ENCODE peak calls at places on chromosome 9, in five cellular contexts. Y is transverse colon, L is psoas muscle, K is H1, V is aorta. S is an unnamed sample.

GRCh38 chr9:26459959-26460358 is 432.6 kb downstream of the CAAP1 start:
- DNase-seq in Y (no peak), L (no peak), K (no peak), V (no peak), S (no peak)

GRCh38 chr9:108552459-108553040 is 303.2 kb downstream of the ACTL7B start:
- DNase-seq in Y (peak; percentile 64), L (no peak), K (no peak), V (no peak), S (peak; percentile 56)

GRCh38 chr9:27572566-27572917 is 739 bp downstream of the C9orf72 start:
- DNase-seq in Y (peak; percentile 64), L (no peak), K (no peak), V (no peak), S (no peak)

GRCh38 chr9:94545940-94546339 is 8.9 kb upstream of the PCAT7 start:
- DNase-seq in Y (no peak), L (no peak), K (no peak), V (no peak), S (no peak)

GRCh38 chr9:85522459-85523092 is 219.2 kb downstream of the AGTPBP1 start:
- DNase-seq in Y (peak; percentile 11), L (peak; percentile 66), K (peak; percentile 85), V (peak; percentile 82), S (no peak)

GRCh38 chr9:21119093-21119770 is 22.4 kb downstream of the IFNW1 start:
- DNase-seq in Y (no peak), L (no peak), K (no peak), V (peak; percentile 54), S (no peak)

GRCh38 chr9:98869078-98869745 is 61.7 kb downstream of the GALNT12 start:
- DNase-seq in Y (no peak), L (no peak), K (no peak), V (no peak), S (no peak)

GRCh38 chr9:86253577-86253976 is 5.9 kb downstream of the C9orf153 start:
- DNase-seq in Y (no peak), L (no peak), K (no peak), V (no peak), S (no peak)

GRCh38 chr9:98101416-98101815 is 17.6 kb downstream of the TRIM14 start:
- DNase-seq in Y (peak; percentile 5), L (no peak), K (no peak), V (no peak), S (no peak)

GRCh38 chr9:69546265-69546664 is 125.9 kb downstream of the APBA1 start:
- DNase-seq in Y (peak; percentile 22), L (no peak), K (no peak), V (no peak), S (no peak)

GRCh38 chr9:70352356-70352755 is 62.1 kb downstream of the KLF9 start:
- DNase-seq in Y (no peak), L (no peak), K (no peak), V (no peak), S (no peak)

GRCh38 chr9:26888271-26888670 is 4.3 kb downstream of the CAAP1 start:
- DNase-seq in Y (no peak), L (no peak), K (no peak), V (no peak), S (no peak)

GRCh38 chr9:138073408-138073807 is 195.8 kb downstream of the CACNA1B start:
- DNase-seq in Y (no peak), L (no peak), K (peak; percentile 43), V (no peak), S (no peak)

GRCh38 chr9:76558465-76558864 is 99.5 kb downstream of the GCNT1 start:
- DNase-seq in Y (no peak), L (no peak), K (no peak), V (no peak), S (no peak)

GRCh38 chr9:118271331-118271730 is 567.1 kb downstream of the TLR4 start:
- DNase-seq in Y (no peak), L (no peak), K (no peak), V (no peak), S (no peak)

GRCh38 chr9:24614070-24614469 is 68.4 kb upstream of the IZUMO3 start:
- DNase-seq in Y (no peak), L (no peak), K (no peak), V (no peak), S (no peak)

GRCh38 chr9:98974994-98975712 is 31.4 kb downstream of the COL15A1 start:
- DNase-seq in Y (peak; percentile 89), L (peak; percentile 91), K (peak; percentile 99), V (peak; percentile 86), S (peak; percentile 92)

GRCh38 chr9:116549786-116550660 is 137.1 kb upstream of the TRIM32 start:
- DNase-seq in Y (no peak), L (no peak), K (no peak), V (no peak), S (no peak)

GRCh38 chr9:109086221-109086620 is 33.5 kb downstream of the TMEM245 start:
- DNase-seq in Y (no peak), L (no peak), K (no peak), V (no peak), S (no peak)

GRCh38 chr9:21294904-21295538 is 10.1 kb downstream of the IFNA5 start:
- DNase-seq in Y (no peak), L (no peak), K (no peak), V (no peak), S (no peak)

GRCh38 chr9:75780185-75780584 is 110.3 kb upstream of the PCSK5 start:
- DNase-seq in Y (no peak), L (no peak), K (no peak), V (no peak), S (no peak)

GRCh38 chr9:81661339-81661738 is 28.0 kb downstream of the TLE1 start:
- DNase-seq in Y (peak; percentile 70), L (no peak), K (no peak), V (no peak), S (no peak)

GRCh38 chr9:92136184-92136858 is 21.1 kb upstream of the SPTLC1 start:
- DNase-seq in Y (no peak), L (no peak), K (no peak), V (no peak), S (no peak)

GRCh38 chr9:33619666-33620404 is 95.8 kb downstream of the ANKRD18B start:
- DNase-seq in Y (no peak), L (no peak), K (no peak), V (no peak), S (no peak)

GRCh38 chr9:93683331-93684134 is 107.1 kb downstream of the PHF2 start:
- DNase-seq in Y (peak; percentile 4), L (no peak), K (peak; percentile 41), V (peak; percentile 13), S (no peak)

GRCh38 chr9:109604036-109604600 is 106.0 kb upstream of the PTPN3 start:
- DNase-seq in Y (no peak), L (no peak), K (no peak), V (no peak), S (no peak)

GRCh38 chr9:111622626-111623025 is 8.5 kb upstream of the DNAJC25 start:
- DNase-seq in Y (no peak), L (peak; percentile 49), K (no peak), V (peak; percentile 70), S (no peak)

GRCh38 chr9:110089681-110090370 is 118.1 kb downstream of the C9orf152 start:
- DNase-seq in Y (peak; percentile 31), L (no peak), K (no peak), V (no peak), S (no peak)

GRCh38 chr9:113220467-113221002 is 542 bp downstream of the FKBP15 start:
- DNase-seq in Y (no peak), L (no peak), K (no peak), V (no peak), S (no peak)

GRCh38 chr9:6567140-6567591 is 78.4 kb downstream of the GLDC start:
- DNase-seq in Y (no peak), L (no peak), K (no peak), V (peak; percentile 70), S (no peak)

GRCh38 chr9:94250456-94250855 is 8.6 kb upstream of the ZNF169 start:
- DNase-seq in Y (no peak), L (no peak), K (no peak), V (no peak), S (no peak)

GRCh38 chr9:136544549-136545064 is 1.2 kb downstream of the NOTCH1 start:
- DNase-seq in Y (peak; percentile 81), L (peak; percentile 78), K (no peak), V (peak; percentile 76), S (peak; percentile 63)

GRCh38 chr9:37036237-37037136 is 2.4 kb upstream of the PAX5 start:
- DNase-seq in Y (peak; percentile 65), L (peak; percentile 61), K (peak; percentile 73), V (no peak), S (no peak)
- H3K27me3 ChIP-seq in Y (peaks cover 100% of the 10 kb centered on the region), L (peaks cover 56% of the 10 kb centered on the region), K (peaks cover 86% of the 10 kb centered on the region), V (peaks cover 3% of the 10 kb centered on the region), S (peaks cover 42% of the 10 kb centered on the region)

GRCh38 chr9:128556276-128556675 is 3.9 kb downstream of the SPTAN1 start:
- DNase-seq in Y (no peak), L (no peak), K (no peak), V (no peak), S (no peak)
- H3K4me3 ChIP-seq in Y (no peak overlapping the region), L (no peak overlapping the region), K (no peak overlapping the region), V (no peak overlapping the region), S (no peak overlapping the region)

GRCh38 chr9:34957492-34958410 is at the start of gene PHF24:
- DNase-seq in Y (no peak), L (peak; percentile 40), K (peak; percentile 64), V (no peak), S (no peak)

GRCh38 chr9:34961574-34962480 is 3.7 kb downstream of the PHF24 start:
- DNase-seq in Y (no peak), L (no peak), K (no peak), V (no peak), S (no peak)

GRCh38 chr9:34956648-34957047 is 1.4 kb upstream of the PHF24 start:
- DNase-seq in Y (no peak), L (no peak), K (no peak), V (no peak), S (no peak)

GRCh38 chr9:34962530-34962929 is 4.4 kb downstream of the PHF24 start:
- DNase-seq in Y (no peak), L (no peak), K (no peak), V (no peak), S (no peak)

DNA sequence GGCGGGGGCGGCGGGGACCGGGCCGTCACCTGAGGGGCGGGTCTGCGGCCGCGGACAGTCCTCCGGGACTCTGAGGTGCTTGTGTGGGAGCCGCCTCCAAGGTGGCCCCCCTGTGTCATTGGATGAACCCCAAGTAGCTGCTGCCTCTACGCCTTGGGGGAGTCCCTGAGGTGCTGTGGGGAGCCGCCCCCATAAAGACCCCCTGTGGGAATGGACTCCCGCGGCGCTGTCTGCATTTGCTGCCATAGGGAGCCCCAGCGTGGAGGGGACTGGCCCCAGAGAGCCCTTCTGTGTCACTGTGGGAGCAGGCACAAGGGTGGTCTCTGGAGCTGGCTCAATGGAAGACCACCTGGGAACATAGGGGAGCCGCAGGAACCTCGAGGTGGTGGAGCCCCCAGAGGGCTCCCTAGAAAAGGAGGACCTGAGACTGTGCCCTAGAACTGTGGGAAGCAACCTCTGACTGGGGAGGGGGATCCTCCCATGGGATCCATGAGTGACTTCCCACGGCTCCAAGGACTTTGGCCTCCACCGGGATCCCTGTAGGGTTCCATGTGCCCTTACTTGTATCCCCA is 412 bp downstream of the PHF24 start:
- DNase-seq in Y (no peak), L (no peak), K (no peak), V (no peak), S (no peak)
- H3K27me3 ChIP-seq in Y (peaks cover 83% of the 10 kb centered on the region), L (peaks cover 10% of the 10 kb centered on the region), K (peaks cover 17% of the 10 kb centered on the region), V (no peaks in the 10 kb centered on the region), S (no peaks in the 10 kb centered on the region)

DNA sequence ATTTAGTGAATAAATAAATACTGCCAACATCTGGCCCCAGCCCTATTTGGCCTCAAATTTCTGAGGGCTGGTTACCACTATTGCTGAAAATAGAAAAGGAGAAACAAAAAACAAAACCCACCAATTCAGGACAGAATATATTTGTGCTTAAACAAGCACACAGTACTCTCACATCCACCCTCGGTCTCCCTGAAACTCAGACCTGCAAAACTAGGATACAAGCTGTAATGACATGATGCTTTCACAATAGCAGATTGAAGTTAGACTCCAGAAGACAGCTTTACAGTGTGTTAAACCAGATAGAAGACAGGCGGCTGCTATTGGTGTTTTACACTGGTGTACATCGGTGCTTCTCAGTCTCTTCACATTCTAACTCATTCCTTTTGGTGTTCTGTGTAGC is 214.9 kb upstream of the DMRT1 start:
- DNase-seq in Y (no peak), L (no peak), K (no peak), V (no peak), S (no peak)
- H3K4me3 ChIP-seq in Y (no peak overlapping the region), L (peak overlapping the region; percentile 20), K (no peak overlapping the region), V (no peak overlapping the region), S (no peak overlapping the region)

S was measured in uterus.